ENCODE peak calls at places on chromosome 7, in six cellular contexts. I is ovary; U is CD4-positive, alpha-beta T cell; H is fibroblast of the aortic adventitia; A is HCT116; G is tibial nerve. E is an unnamed sample.

GRCh38 chr7:69739906-69740545 is 141.8 kb downstream of the AUTS2 start:
- DNase-seq in I (no peak), U (no peak), H (peak; percentile 42), A (no peak), G (peak; percentile 32), E (no peak)

GRCh38 chr7:85522070-85522469 is 335.2 kb upstream of the SEMA3D start:
- DNase-seq in I (no peak), U (no peak), H (no peak), A (no peak), G (no peak), E (no peak)

GRCh38 chr7:88835147-88835728 is 39.7 kb upstream of the TEX47 start:
- DNase-seq in I (no peak), U (no peak), H (peak; percentile 1), A (peak; percentile 24), G (peak; percentile 20), E (no peak)

GRCh38 chr7:149864751-149865150 is 9.0 kb upstream of the ATP6V0E2 start:
- DNase-seq in I (no peak), U (no peak), H (no peak), A (no peak), G (no peak), E (no peak)

GRCh38 chr7:78175744-78176143 is 377.2 kb downstream of the PHTF2 start:
- DNase-seq in I (no peak), U (no peak), H (no peak), A (no peak), G (no peak), E (no peak)

GRCh38 chr7:76372984-76373833 is 14.4 kb upstream of the YWHAG start:
- DNase-seq in I (no peak), U (no peak), H (peak; percentile 86), A (no peak), G (no peak), E (no peak)

GRCh38 chr7:131040467-131040932 is 287.2 kb upstream of the MKLN1 start:
- DNase-seq in I (peak; percentile 41), U (no peak), H (peak; percentile 84), A (peak; percentile 73), G (peak; percentile 92), E (no peak)

GRCh38 chr7:16753102-16753931 is at the start of gene TSPAN13:
- DNase-seq in I (peak; percentile 54), U (no peak), H (no peak), A (peak; percentile 86), G (peak; percentile 13), E (peak; percentile 91)

GRCh38 chr7:150371131-150371995 is 2.7 kb downstream of the REPIN1 start:
- DNase-seq in I (no peak), U (no peak), H (no peak), A (no peak), G (no peak), E (no peak)

GRCh38 chr7:31696270-31696669 is 9.3 kb downstream of the PPP1R17 start:
- DNase-seq in I (no peak), U (no peak), H (no peak), A (no peak), G (no peak), E (no peak)

GRCh38 chr7:28958235-28958945 is at the start of gene TRIL:
- DNase-seq in I (peak; percentile 84), U (no peak), H (peak; percentile 69), A (no peak), G (peak; percentile 31), E (peak; percentile 78)

GRCh38 chr7:36775061-36775631 is 50.9 kb upstream of the AOAH start:
- DNase-seq in I (no peak), U (no peak), H (no peak), A (no peak), G (no peak), E (no peak)

GRCh38 chr7:114925443-114925842 is 3.5 kb downstream of the MDFIC start:
- DNase-seq in I (no peak), U (no peak), H (peak; percentile 41), A (no peak), G (no peak), E (no peak)

GRCh38 chr7:149627911-149628310 is 130.3 kb upstream of the ZNF746 start:
- DNase-seq in I (no peak), U (no peak), H (no peak), A (no peak), G (no peak), E (no peak)

GRCh38 chr7:66839814-66840213 is 81.2 kb upstream of the TMEM248 start:
- DNase-seq in I (no peak), U (no peak), H (no peak), A (no peak), G (no peak), E (no peak)

GRCh38 chr7:74138945-74139843 is 35.0 kb upstream of the EIF4H start:
- DNase-seq in I (no peak), U (no peak), H (no peak), A (no peak), G (no peak), E (no peak)

GRCh38 chr7:151091431-151091830 is 5.2 kb downstream of the AGAP3 start:
- DNase-seq in I (no peak), U (no peak), H (no peak), A (no peak), G (no peak), E (no peak)

GRCh38 chr7:154794147-154794780 is 208.7 kb downstream of the PAXIP1 start:
- DNase-seq in I (no peak), U (no peak), H (no peak), A (no peak), G (no peak), E (no peak)

GRCh38 chr7:30465342-30466170 is 13.0 kb downstream of the NOD1 start:
- DNase-seq in I (no peak), U (no peak), H (no peak), A (no peak), G (no peak), E (no peak)

GRCh38 chr7:105996860-105997737 is 34.0 kb downstream of the CDHR3 start:
- DNase-seq in I (no peak), U (no peak), H (no peak), A (no peak), G (no peak), E (no peak)

DNA sequence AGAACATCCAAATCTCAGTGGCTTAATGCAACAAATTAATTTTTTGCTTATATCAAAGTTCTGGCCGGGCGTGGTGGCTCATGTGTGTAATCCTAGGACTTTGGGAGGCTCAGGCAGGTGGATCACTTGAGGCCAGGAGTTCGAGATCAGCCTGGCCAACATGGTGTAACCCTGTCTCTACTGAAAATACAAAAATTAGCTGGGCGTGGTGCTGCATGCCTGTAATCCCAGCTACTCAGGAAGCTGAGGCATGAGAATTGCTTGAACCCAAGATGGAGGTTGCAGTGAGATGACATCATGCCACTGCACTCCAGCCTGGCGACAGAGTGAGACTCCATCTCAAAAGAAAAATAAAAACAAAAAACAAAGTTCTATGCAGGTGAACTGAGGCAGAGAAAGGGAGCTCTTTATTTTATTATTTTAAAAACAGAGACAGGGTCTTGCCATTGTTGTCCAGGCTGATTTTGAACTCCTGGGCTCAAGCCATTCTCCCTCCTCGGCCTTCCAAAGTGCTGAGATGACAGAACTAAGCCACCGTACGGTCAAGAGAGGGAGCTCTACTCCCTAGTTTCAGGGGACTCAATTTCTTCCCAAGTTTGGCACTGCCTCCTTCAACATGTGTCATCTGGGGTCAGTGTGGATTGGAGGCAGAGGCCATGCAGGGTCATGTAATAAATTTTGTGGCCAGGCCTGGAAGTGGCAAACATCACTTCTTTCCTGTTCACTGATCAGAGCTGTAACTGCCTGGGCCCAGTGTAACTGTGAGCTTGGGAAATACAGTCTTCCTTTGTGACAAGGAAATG is 2.4 kb downstream of the ADCK2 start:
- DNase-seq in I (no peak), U (no peak), H (peak; percentile 58), A (peak; percentile 27), G (no peak), E (no peak)
- TF ChIP-seq CTCF in I (no peak), U (no peak), H (peak; percentile 55), A (peak; percentile 53), G (peak; percentile 39), E (peak; percentile 58)

GRCh38 chr7:107982463-107982862 is 20.5 kb downstream of the LAMB1 start:
- DNase-seq in I (no peak), U (no peak), H (no peak), A (no peak), G (no peak), E (no peak)

GRCh38 chr7:107981466-107981865 is 21.5 kb downstream of the LAMB1 start:
- DNase-seq in I (no peak), U (no peak), H (no peak), A (no peak), G (no peak), E (no peak)

GRCh38 chr7:107980671-107981190 is 22.2 kb downstream of the LAMB1 start:
- DNase-seq in I (no peak), U (no peak), H (no peak), A (no peak), G (no peak), E (no peak)

GRCh38 chr7:107980171-107980570 is 22.8 kb downstream of the LAMB1 start:
- DNase-seq in I (no peak), U (no peak), H (no peak), A (no peak), G (no peak), E (no peak)

GRCh38 chr7:107982918-107983389 is 20.0 kb downstream of the LAMB1 start:
- DNase-seq in I (no peak), U (no peak), H (peak; percentile 77), A (no peak), G (no peak), E (no peak)
- TF ChIP-seq CTCF in I (no peak), U (no peak), H (peak; percentile 41), A (peak; percentile 39), G (no peak), E (peak; percentile 63)

DNA sequence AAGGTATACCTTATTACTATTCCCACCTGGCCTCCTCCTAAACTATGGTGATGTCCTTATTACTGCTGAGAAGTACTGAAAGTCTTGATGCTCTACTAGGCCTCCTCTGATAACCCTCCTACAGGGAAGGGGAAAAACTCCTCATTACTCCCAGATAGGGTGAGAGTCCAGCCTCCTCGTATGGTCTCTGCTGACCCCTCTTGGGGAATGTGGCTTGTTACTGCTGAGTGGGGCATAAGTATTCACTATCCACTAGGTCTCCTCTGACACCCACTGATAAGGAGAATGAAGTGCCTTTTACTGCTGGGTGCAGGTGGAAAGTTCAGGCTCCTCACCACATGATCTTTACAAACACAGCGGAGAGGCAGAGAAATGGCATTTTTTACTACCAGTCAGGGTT is 222.9 kb downstream of the CHRM2 start:
- DNase-seq in I (no peak), U (no peak), H (no peak), A (no peak), G (no peak), E (no peak)
- TF ChIP-seq CTCF in I (no peak), U (no peak), H (no peak), A (no peak), G (no peak), E (peak; percentile 61)

GRCh38 chr7:123148813-123149212 is 51.0 kb downstream of the SLC13A1 start:
- DNase-seq in I (no peak), U (no peak), H (peak; percentile 1), A (no peak), G (no peak), E (no peak)
- TF ChIP-seq CTCF in I (no peak), U (no peak), H (no peak), A (no peak), G (no peak), E (peak; percentile 20)

GRCh38 chr7:15007507-15007906 is 105.0 kb upstream of the DGKB start:
- DNase-seq in I (no peak), U (no peak), H (peak; percentile 5), A (peak; percentile 43), G (no peak), E (no peak)
- TF ChIP-seq CTCF in I (no peak), U (no peak), H (peak; percentile 37), A (peak; percentile 54), G (no peak), E (peak; percentile 29)